ENCODE peak calls at places on chromosomes 11 and 22, in seven cellular contexts. U is KBM-7; S is WTC11; F is psoas muscle; X is activated T-helper 1 cell treated with anti-CD3 and anti-CD28 coated beads, Interleukin-2, amount 50 U/mL, for 16 hours; D is progenitor cell of endocrine pancreas; O is hypothalamus. Q is an unnamed sample.

GRCh38 chr22:17369553-17370035 is 334 bp downstream of the CECR2 start:
- DNase-seq in S (peak), O (no peak), D (peak), X (no peak), U (peak), F (peak), Q (peak)

GRCh38 chr11:129278586-129279319 is 86.6 kb upstream of the ARHGAP32 start:
- DNase-seq in O (no peak), S (peak), F (peak), D (peak), X (no peak), U (no peak), Q (peak)

GRCh38 chr22:37210041-37210803 is 2.1 kb downstream of the SSTR3 start:
- DNase-seq in D (no peak), U (no peak), O (no peak), X (no peak), F (peak), S (no peak), Q (no peak)

GRCh38 chr11:134742228-134742612 is 330.2 kb upstream of the B3GAT1 start:
- DNase-seq in F (no peak), D (no peak), U (no peak), S (no peak), O (no peak), X (no peak), Q (no peak)

GRCh38 chr11:33634291-33634834 is 66.3 kb downstream of the C11orf91 start:
- DNase-seq in D (no peak), U (no peak), F (no peak), S (no peak), X (no peak), O (no peak), Q (no peak)

GRCh38 chr11:13080861-13081260 is 71.7 kb downstream of the RASSF10 start:
- DNase-seq in S (no peak), U (no peak), D (no peak), F (no peak), X (no peak), O (no peak), Q (no peak)

GRCh38 chr11:22163394-22163797 is 29.5 kb upstream of the ANO5 start:
- DNase-seq in U (peak), X (no peak), S (no peak), F (no peak), O (no peak), D (no peak), Q (no peak)

GRCh38 chr22:33124471-33124870 is 66.3 kb upstream of the SYN3 start:
- DNase-seq in O (no peak), U (no peak), S (no peak), D (no peak), X (no peak), F (no peak), Q (no peak)

GRCh38 chr11:121035823-121036222 is 11.9 kb downstream of the TBCEL start:
- DNase-seq in O (no peak), X (no peak), S (no peak), D (no peak), U (no peak), F (no peak), Q (no peak)

GRCh38 chr11:69000831-69001245 is 12.2 kb downstream of the MRGPRF start:
- DNase-seq in U (peak), X (no peak), F (peak), S (peak), O (no peak), D (peak), Q (no peak)

GRCh38 chr11:4862447-4863236 is 13.6 kb upstream of the OR51S1 start:
- DNase-seq in X (no peak), U (no peak), S (no peak), D (no peak), O (no peak), F (no peak), Q (no peak)

GRCh38 chr11:110094298-110095073 is 1.3 kb downstream of the ZC3H12C start:
- DNase-seq in X (no peak), F (no peak), O (no peak), U (no peak), S (no peak), D (no peak), Q (no peak)

GRCh38 chr11:121194731-121195596 is 93.9 kb downstream of the TECTA start:
- DNase-seq in F (no peak), O (peak), U (peak), D (peak), X (peak), S (peak), Q (peak)

GRCh38 chr11:11968511-11969280 is 39.7 kb downstream of the DKK3 start:
- DNase-seq in U (no peak), F (peak), O (no peak), X (no peak), S (no peak), D (no peak), Q (no peak)

GRCh38 chr11:70695086-70695960 is 297.0 kb downstream of the CTTN start:
- DNase-seq in O (no peak), F (no peak), U (no peak), X (no peak), D (no peak), S (no peak), Q (no peak)

GRCh38 chr22:26907366-26907765 is 250.0 kb downstream of the MIAT start:
- DNase-seq in O (no peak), U (no peak), F (no peak), D (no peak), S (no peak), X (no peak), Q (no peak)

GRCh38 chr11:111819161-111820058 is 52.0 kb downstream of the ALG9 start:
- DNase-seq in O (no peak), D (no peak), S (no peak), F (peak), U (no peak), X (no peak), Q (no peak)

GRCh38 chr11:69972351-69972802 is 105.7 kb upstream of the ANO1 start:
- DNase-seq in S (no peak), U (no peak), X (no peak), O (no peak), D (no peak), F (no peak), Q (no peak)

GRCh38 chr11:69918938-69919650 is 99.9 kb upstream of the FGF3 start:
- DNase-seq in F (peak), X (peak), D (peak), O (peak), S (peak), U (peak), Q (peak)

GRCh38 chr11:104881117-104881794 is 17.0 kb downstream of the CASP12 start:
- DNase-seq in S (no peak), F (no peak), X (no peak), D (no peak), U (no peak), O (no peak), Q (no peak)

GRCh38 chr22:47452184-47452583 is 689.7 kb downstream of the TBC1D22A start:
- DNase-seq in U (peak), S (peak), F (no peak), X (no peak), O (no peak), D (no peak), Q (peak)

GRCh38 chr11:16902979-16903378 is 111.2 kb downstream of the PLEKHA7 start:
- DNase-seq in F (no peak), X (no peak), D (no peak), U (peak), O (no peak), S (no peak), Q (peak)

GRCh38 chr11:47244664-47245350 is 3.8 kb downstream of the ACP2 start:
- DNase-seq in X (no peak), D (no peak), S (no peak), O (no peak), U (no peak), F (peak), Q (no peak)

GRCh38 chr22:50371101-50371648 is 28.0 kb downstream of the PPP6R2 start:
- DNase-seq in U (no peak), O (no peak), X (no peak), D (no peak), S (no peak), F (no peak), Q (no peak)

GRCh38 chr11:76151561-76152085 is 54.7 kb downstream of the WNT11 start:
- DNase-seq in F (no peak), D (no peak), X (no peak), S (no peak), U (no peak), O (no peak), Q (no peak)

Q was measured in germinal center.